ENCODE peak calls at places on chromosomes 12 and 14, in ten cellular contexts. O is WTC11, B is activated gamma-delta T cell treated with Interleukin-2 at 50 U/mL for 16 hours, G is A172, F is NCI-H1092, R is smooth muscle cell of the brain vasculature, T is hepatic stellate cell, D is amniotic epithelial cell, Z is astrocyte of the spinal cord, Q is H9. E is an unnamed sample.
A peak's percentile ranks its signal among the peaks of the same experiment; 100 is the strongest.

GRCh38 chr12:55818140-55818728 is 393 bp downstream of the ORMDL2 start:
- DNase-seq in Z (peak; percentile 18), Q (no peak), G (no peak), D (peak; percentile 13), T (peak; percentile 63), O (no peak), R (no peak), F (no peak), B (no peak), E (peak; percentile 40)

GRCh38 chr14:93764211-93764659 is 24.1 kb downstream of the PRIMA1 start:
- DNase-seq in Z (no peak), G (peak; percentile 5), R (no peak), Q (no peak), T (peak; percentile 75), B (no peak), F (no peak), D (peak; percentile 34), O (no peak), E (no peak)

GRCh38 chr14:93132472-93133065 is 16.8 kb upstream of the ITPK1 start:
- DNase-seq in O (no peak), D (peak; percentile 50), F (peak; percentile 13), Z (peak; percentile 33), B (peak; percentile 25), Q (peak; percentile 51), T (peak; percentile 61), G (no peak), R (no peak), E (no peak)

GRCh38 chr14:90103808-90104207 is 42.0 kb downstream of the KCNK13 start:
- DNase-seq in Q (no peak), D (no peak), Z (no peak), G (no peak), F (no peak), T (no peak), R (no peak), O (no peak), B (no peak), E (no peak)

GRCh38 chr14:71238835-71239234 is 331.6 kb downstream of the PCNX1 start:
- DNase-seq in T (no peak), Q (no peak), O (no peak), G (no peak), D (no peak), R (no peak), F (no peak), Z (no peak), B (no peak), E (no peak)

GRCh38 chr14:78356406-78356805 is 186.2 kb downstream of the NRXN3 start:
- DNase-seq in B (no peak), Q (no peak), T (no peak), F (peak; percentile 41), O (peak; percentile 14), R (no peak), G (no peak), D (no peak), Z (no peak), E (no peak)

GRCh38 chr12:47768323-47768811 is 4.7 kb upstream of the SLC48A1 start:
- DNase-seq in T (peak; percentile 52), F (no peak), O (no peak), G (peak; percentile 79), Q (no peak), B (no peak), D (peak; percentile 68), Z (no peak), R (no peak), E (no peak)

GRCh38 chr14:44462372-44462771 is 44.7 kb downstream of the FSCB start:
- DNase-seq in F (peak; percentile 89), T (no peak), Z (no peak), Q (no peak), O (no peak), G (no peak), D (no peak), R (no peak), B (no peak), E (no peak)

GRCh38 chr14:61184117-61184516 is 97.0 kb downstream of the TMEM30B start:
- DNase-seq in B (no peak), F (no peak), G (peak; percentile 70), R (peak; percentile 59), O (no peak), T (peak; percentile 56), Z (peak; percentile 93), Q (no peak), D (peak; percentile 83), E (peak; percentile 64)

GRCh38 chr12:21648378-21648777 is 9.3 kb downstream of the LDHB start:
- DNase-seq in B (no peak), G (no peak), O (no peak), D (no peak), R (no peak), T (no peak), Z (no peak), Q (no peak), F (no peak), E (no peak)

GRCh38 chr12:30794591-30795409 is 40.0 kb upstream of the CAPRIN2 start:
- DNase-seq in G (peak; percentile 99), Q (peak; percentile 90), O (peak; percentile 42), D (peak; percentile 94), R (peak; percentile 89), T (peak; percentile 47), Z (peak; percentile 97), B (peak; percentile 6), F (no peak), E (peak; percentile 66)

GRCh38 chr12:26723379-26724308 is 109.3 kb downstream of the ITPR2 start:
- DNase-seq in D (peak; percentile 78), R (no peak), Z (peak; percentile 84), F (no peak), G (peak; percentile 28), B (no peak), T (peak; percentile 11), Q (no peak), O (no peak), E (no peak)

GRCh38 chr14:79809849-79810612 is 401.3 kb downstream of the DIO2 start:
- DNase-seq in B (no peak), F (no peak), Z (no peak), O (no peak), G (peak; percentile 5), D (no peak), T (no peak), R (no peak), Q (no peak), E (no peak)

E was measured in H54.